ENCODE peak calls at places on chromosomes 3 and 15, in eight cellular contexts. One of them, this sample, is unnamed.

GRCh38 chr3:116316781-116317180 is 128.5 kb downstream of the LSAMP start:
- DNase-seq in IMR-90: no peak
- DNase-seq in GM23338: no peak
- DNase-seq in NCI-H510A treated with DMSO at 0.1 percent for 48 hours: no peak
- DNase-seq in A549: no peak
- DNase-seq in right cardiac atrium: no peak
- DNase-seq in anterior cingulate cortex: no peak
- DNase-seq in amniotic stem cell: no peak
- DNase-seq in this sample: no peak

GRCh38 chr15:64651573-64652260 is 123.7 kb downstream of the RBPMS2 start:
- DNase-seq in IMR-90: peak
- DNase-seq in GM23338: peak
- DNase-seq in NCI-H510A treated with DMSO at 0.1 percent for 48 hours: peak
- DNase-seq in A549: no peak
- DNase-seq in right cardiac atrium: no peak
- DNase-seq in anterior cingulate cortex: no peak
- DNase-seq in amniotic stem cell: no peak
- DNase-seq in this sample: no peak

GRCh38 chr15:31359722-31360111 is 33.1 kb downstream of the KLF13 start:
- DNase-seq in IMR-90: no peak
- DNase-seq in GM23338: no peak
- DNase-seq in NCI-H510A treated with DMSO at 0.1 percent for 48 hours: no peak
- DNase-seq in A549: no peak
- DNase-seq in right cardiac atrium: no peak
- DNase-seq in anterior cingulate cortex: no peak
- DNase-seq in amniotic stem cell: no peak
- DNase-seq in this sample: no peak

GRCh38 chr3:21326704-21327103 is 424.3 kb downstream of the ZNF385D start:
- DNase-seq in IMR-90: peak
- DNase-seq in GM23338: no peak
- DNase-seq in NCI-H510A treated with DMSO at 0.1 percent for 48 hours: no peak
- DNase-seq in A549: no peak
- DNase-seq in right cardiac atrium: no peak
- DNase-seq in anterior cingulate cortex: no peak
- DNase-seq in amniotic stem cell: peak
- DNase-seq in this sample: no peak

GRCh38 chr15:48811325-48811938 is 563 bp upstream of the CEP152 start:
- DNase-seq in IMR-90: no peak
- DNase-seq in GM23338: peak
- DNase-seq in NCI-H510A treated with DMSO at 0.1 percent for 48 hours: no peak
- DNase-seq in A549: no peak
- DNase-seq in right cardiac atrium: no peak
- DNase-seq in anterior cingulate cortex: no peak
- DNase-seq in amniotic stem cell: no peak
- DNase-seq in this sample: no peak

GRCh38 chr3:169923189-169923588 is 11.8 kb downstream of the SAMD7 start:
- DNase-seq in IMR-90: no peak
- DNase-seq in GM23338: no peak
- DNase-seq in NCI-H510A treated with DMSO at 0.1 percent for 48 hours: no peak
- DNase-seq in A549: no peak
- DNase-seq in right cardiac atrium: peak
- DNase-seq in anterior cingulate cortex: no peak
- DNase-seq in amniotic stem cell: no peak
- DNase-seq in this sample: no peak

GRCh38 chr3:152204218-152204617 is 64.5 kb upstream of the MBNL1 start:
- DNase-seq in IMR-90: no peak
- DNase-seq in GM23338: no peak
- DNase-seq in NCI-H510A treated with DMSO at 0.1 percent for 48 hours: no peak
- DNase-seq in A549: no peak
- DNase-seq in right cardiac atrium: no peak
- DNase-seq in anterior cingulate cortex: no peak
- DNase-seq in amniotic stem cell: no peak
- DNase-seq in this sample: no peak

GRCh38 chr3:46990573-46991374 is 11.3 kb downstream of the NBEAL2 start:
- DNase-seq in IMR-90: no peak
- DNase-seq in GM23338: no peak
- DNase-seq in NCI-H510A treated with DMSO at 0.1 percent for 48 hours: no peak
- DNase-seq in A549: no peak
- DNase-seq in right cardiac atrium: peak
- DNase-seq in anterior cingulate cortex: no peak
- DNase-seq in amniotic stem cell: no peak
- DNase-seq in this sample: no peak

GRCh38 chr3:194869482-194870169 is 183.9 kb downstream of the FAM43A start:
- DNase-seq in IMR-90: peak
- DNase-seq in GM23338: no peak
- DNase-seq in NCI-H510A treated with DMSO at 0.1 percent for 48 hours: no peak
- DNase-seq in A549: no peak
- DNase-seq in right cardiac atrium: no peak
- DNase-seq in anterior cingulate cortex: no peak
- DNase-seq in amniotic stem cell: no peak
- DNase-seq in this sample: no peak

GRCh38 chr3:37937156-37937555 is 53.4 kb upstream of the VILL start:
- DNase-seq in IMR-90: no peak
- DNase-seq in GM23338: no peak
- DNase-seq in NCI-H510A treated with DMSO at 0.1 percent for 48 hours: no peak
- DNase-seq in A549: no peak
- DNase-seq in right cardiac atrium: no peak
- DNase-seq in anterior cingulate cortex: no peak
- DNase-seq in amniotic stem cell: no peak
- DNase-seq in this sample: no peak

GRCh38 chr3:47781326-47781684 is 388 bp downstream of the SMARCC1 start:
- DNase-seq in IMR-90: no peak
- DNase-seq in GM23338: peak
- DNase-seq in NCI-H510A treated with DMSO at 0.1 percent for 48 hours: peak
- DNase-seq in A549: peak
- DNase-seq in right cardiac atrium: peak
- DNase-seq in anterior cingulate cortex: peak
- DNase-seq in amniotic stem cell: no peak
- DNase-seq in this sample: no peak

GRCh38 chr3:160417311-160417710 is 17.9 kb downstream of the SMC4 start:
- DNase-seq in IMR-90: no peak
- DNase-seq in GM23338: no peak
- DNase-seq in NCI-H510A treated with DMSO at 0.1 percent for 48 hours: no peak
- DNase-seq in A549: no peak
- DNase-seq in right cardiac atrium: no peak
- DNase-seq in anterior cingulate cortex: no peak
- DNase-seq in amniotic stem cell: no peak
- DNase-seq in this sample: no peak